ENCODE peak calls at places on chromosomes 16 and 17, in four cellular contexts. Z is K562, P is H1, H is HCT116. U is an unnamed sample.

GRCh38 chr17:51298508-51299371 is 38.4 kb downstream of the UTP18 start:
- DNase-seq in P (no peak), H (peak), Z (peak), U (peak)

GRCh38 chr17:80106751-80107150 is 5.4 kb downstream of the GAA start:
- DNase-seq in H (no peak), Z (no peak), P (no peak), U (no peak)

GRCh38 chr16:68183033-68183432 is 52.9 kb downstream of the ESRP2 start:
- DNase-seq in H (no peak), P (no peak), Z (no peak), U (no peak)

GRCh38 chr17:49910094-49910857 is 58.7 kb upstream of the DLX4 start:
- DNase-seq in P (no peak), H (no peak), Z (peak), U (no peak)

GRCh38 chr16:12541672-12542071 is 262.0 kb downstream of the CPPED1 start:
- DNase-seq in P (no peak), H (no peak), Z (peak), U (no peak)

GRCh38 chr17:45131616-45132301 is 556 bp downstream of the PLCD3 start:
- DNase-seq in H (no peak), P (no peak), Z (peak), U (no peak)

GRCh38 chr17:1724351-1724868 is at the start of gene WDR81:
- DNase-seq in P (no peak), Z (peak), H (peak), U (peak)

GRCh38 chr17:8125196-8125946 is 1.5 kb upstream of the HES7 start:
- DNase-seq in H (peak), P (no peak), Z (peak), U (peak)

GRCh38 chr16:55706739-55707487 is 51.1 kb downstream of the SLC6A2 start:
- DNase-seq in P (no peak), Z (no peak), H (no peak), U (no peak)

GRCh38 chr16:17470002-17470870 is 524 bp downstream of the XYLT1 start:
- DNase-seq in P (no peak), Z (peak), H (no peak), U (no peak)

GRCh38 chr17:59361916-59362810 is 30.7 kb downstream of the YPEL2 start:
- DNase-seq in Z (no peak), P (no peak), H (no peak), U (no peak)

GRCh38 chr16:35510701-35511100 is 2051.3 kb downstream of the TP53TG3F start:
- DNase-seq in P (no peak), Z (no peak), H (no peak), U (no peak)

GRCh38 chr16:50266337-50267091 is at the start of gene ADCY7:
- DNase-seq in P (no peak), Z (peak), H (peak), U (no peak)

GRCh38 chr17:17446666-17447155 is 30.1 kb upstream of the MED9 start:
- DNase-seq in Z (no peak), H (no peak), P (no peak), U (no peak)

DNA sequence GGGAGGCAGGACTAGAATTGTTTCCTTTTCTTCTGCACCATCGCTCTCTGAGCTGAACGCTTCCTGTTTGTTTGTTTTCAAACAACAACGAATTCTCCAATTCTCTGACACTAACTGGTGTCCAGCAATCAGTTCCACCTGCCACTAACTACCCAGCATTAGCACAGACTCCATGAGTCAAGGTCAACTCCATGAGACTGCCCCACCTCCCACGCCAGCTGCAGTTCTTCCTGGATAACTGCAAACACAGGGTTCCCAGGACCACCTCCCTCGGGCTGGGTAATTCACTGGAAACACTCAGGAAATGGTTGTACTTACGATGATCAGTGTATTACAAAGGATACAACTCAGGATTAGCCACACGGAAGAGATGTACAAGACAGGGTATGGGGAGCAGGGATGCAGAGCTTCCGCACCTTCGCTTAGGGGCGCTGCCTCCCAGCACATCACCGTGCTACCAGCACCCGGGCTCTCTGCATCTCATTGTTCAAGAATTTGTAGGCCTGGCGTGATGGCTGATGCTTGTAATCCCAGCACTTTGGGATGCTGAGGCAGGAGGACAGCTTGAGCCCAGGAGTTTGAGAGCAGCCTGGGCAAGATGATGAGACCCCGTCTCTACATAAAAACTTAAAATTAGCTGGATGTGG is 43.1 kb downstream of the RAB11FIP4 start:
- DNase-seq in H (no peak), Z (no peak), P (no peak), U (peak)
- TF ChIP-seq FOSL1 in H (no peak), Z (no peak), P (no peak), U (no peak)

DNA sequence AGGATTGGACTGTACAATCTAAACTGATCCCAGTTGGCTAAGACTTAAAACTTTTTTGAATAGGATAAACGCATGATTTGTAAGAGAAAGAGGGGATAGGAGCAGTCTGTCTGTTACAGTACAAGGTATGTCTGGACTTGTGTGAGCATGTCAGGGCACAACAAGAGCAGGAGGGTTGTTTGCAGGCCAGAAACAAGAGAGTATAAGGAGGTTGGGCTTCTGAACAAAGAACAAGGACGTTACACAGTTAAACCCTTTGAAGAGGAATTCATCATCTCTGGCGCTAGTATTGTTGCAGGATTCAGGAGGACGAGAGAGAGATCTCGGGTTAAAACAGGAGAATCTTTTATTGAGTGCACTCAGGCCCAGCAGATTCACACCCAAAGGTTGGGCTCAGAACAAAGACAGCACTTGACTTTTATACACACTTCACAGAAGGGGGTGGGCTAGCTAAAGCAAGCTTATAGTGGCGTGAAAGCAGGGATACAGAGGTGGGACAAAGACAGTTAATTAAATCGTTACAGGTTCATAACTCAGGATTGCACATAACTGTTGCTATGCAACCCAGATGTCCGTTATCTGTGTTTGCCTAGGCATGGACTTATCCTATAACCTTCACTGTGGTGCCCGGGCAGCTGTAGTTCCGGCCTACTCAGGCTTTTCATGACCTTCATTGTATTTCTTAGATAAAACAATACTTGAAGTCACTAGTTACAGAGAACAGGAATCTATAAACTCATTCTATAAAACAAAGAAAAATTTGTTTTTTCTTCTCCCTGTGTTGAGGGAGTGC is 34.4 kb downstream of the SEC14L1 start:
- DNase-seq in P (no peak), H (no peak), Z (no peak), U (no peak)
- TF ChIP-seq FOSL1 in P (no peak), H (no peak), Z (no peak), U (no peak)

DNA sequence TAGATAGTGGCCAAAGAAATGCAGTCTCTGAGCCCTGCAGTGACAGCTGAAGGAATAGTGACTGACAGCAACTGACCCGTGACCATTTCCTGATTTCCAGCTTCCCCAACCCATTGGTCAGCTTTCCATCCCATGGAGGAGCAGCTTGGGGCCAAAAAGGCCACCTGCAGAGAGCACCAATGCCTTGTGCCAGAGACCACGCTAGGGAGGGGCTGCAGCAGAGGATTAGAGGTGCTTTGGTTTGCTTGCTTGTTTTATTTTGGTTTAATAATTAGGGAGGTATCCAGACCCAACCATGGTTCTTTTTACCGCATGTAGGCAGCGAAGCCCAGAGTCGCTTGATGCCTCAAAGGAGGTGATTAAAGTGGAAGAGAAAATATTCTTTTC is 61.3 kb upstream of the SIAH1 start:
- DNase-seq in Z (no peak), P (no peak), H (no peak), U (no peak)
- TF ChIP-seq FOSL1 in Z (no peak), P (no peak), H (no peak), U (no peak)

GRCh38 chr16:57316390-57317017 is 32.0 kb upstream of the PLLP start:
- DNase-seq in H (peak), Z (peak), P (no peak), U (no peak)
- TF ChIP-seq FOSL1 in H (peak), Z (peak), P (no peak), U (no peak)

GRCh38 chr17:57086069-57086930 is 1.3 kb downstream of the AKAP1 start:
- DNase-seq in Z (peak), P (no peak), H (no peak), U (peak)
- TF ChIP-seq FOSL1 in Z (no peak), P (no peak), H (no peak), U (no peak)

U was measured in HepG2.